ENCODE peak calls at places on chromosomes 11 and 22, in seven cellular contexts. R is T follicular helper cell; P is mesenteric fat pad; F is upper lobe of right lung; G is NCI-H748 treated with DMSO at 0.1 percent for 48 hours; X is Daoy; A is activated naive CD4-positive, alpha-beta T cell. O is an unnamed sample.

GRCh38 chr11:44944181-44944852 is 6.4 kb downstream of the TP53I11 start:
- DNase-seq in R (no peak), P (no peak), F (no peak), G (no peak), X (no peak), A (no peak), O (no peak)

GRCh38 chr11:133343951-133344350 is 188.3 kb downstream of the OPCML start:
- DNase-seq in R (no peak), P (no peak), F (no peak), G (peak), X (peak), A (no peak), O (no peak)

GRCh38 chr11:78170874-78171549 is 17.4 kb downstream of the KCTD21 start:
- DNase-seq in R (no peak), P (no peak), F (no peak), G (no peak), X (no peak), A (no peak), O (no peak)

GRCh38 chr11:66969584-66970205 is 5.4 kb upstream of the C11orf86 start:
- DNase-seq in R (no peak), P (no peak), F (no peak), G (no peak), X (no peak), A (no peak), O (no peak)

GRCh38 chr22:20223421-20224245 is 44.5 kb downstream of the RTN4R start:
- DNase-seq in R (no peak), P (no peak), F (no peak), G (no peak), X (no peak), A (no peak), O (no peak)

GRCh38 chr11:122202951-122203456 is 87.0 kb upstream of the BLID start:
- DNase-seq in R (no peak), P (peak), F (peak), G (no peak), X (peak), A (no peak), O (no peak)

GRCh38 chr11:68659158-68659921 is 25.0 kb upstream of the GAL start:
- DNase-seq in R (no peak), P (no peak), F (no peak), G (peak), X (peak), A (no peak), O (no peak)

GRCh38 chr22:44689915-44690524 is 12.0 kb upstream of the PRR5 start:
- DNase-seq in R (no peak), P (no peak), F (no peak), G (no peak), X (no peak), A (no peak), O (no peak)

GRCh38 chr11:117780456-117780855 is 16.6 kb downstream of the DSCAML1 start:
- DNase-seq in R (no peak), P (no peak), F (no peak), G (no peak), X (no peak), A (no peak), O (no peak)